ENCODE peak calls at places on chromosomes 5 and 9, in seven cellular contexts. G is CD4-positive, alpha-beta memory T cell; D is mesenchymal stem cell; W is tibial artery; S is pancreas; Q is SJSA1; T is CD4-positive, alpha-beta T cell. R is an unnamed sample.

GRCh38 chr9:34734720-34735119 is 24.8 kb upstream of the CCL21 start:
- DNase-seq in S (no peak), G (no peak), W (no peak), T (no peak), Q (no peak), D (no peak), R (no peak)

GRCh38 chr9:120416816-120417427 is 163.0 kb downstream of the CDK5RAP2 start:
- DNase-seq in D (no peak), Q (no peak), S (no peak), W (no peak), T (no peak), G (no peak), R (no peak)

GRCh38 chr5:173454381-173454763 is 126.2 kb upstream of the STC2 start:
- DNase-seq in G (no peak), D (peak; percentile 98), T (no peak), Q (peak; percentile 79), W (no peak), S (no peak), R (peak; percentile 89)

GRCh38 chr9:71685988-71686387 is 82.3 kb downstream of the CEMIP2 start:
- DNase-seq in W (no peak), Q (no peak), S (no peak), D (no peak), T (no peak), G (no peak), R (no peak)

GRCh38 chr9:71446499-71447411 is 321.6 kb downstream of the CEMIP2 start:
- DNase-seq in W (no peak), D (peak; percentile 79), G (no peak), Q (peak; percentile 49), S (peak; percentile 62), T (no peak), R (peak; percentile 48)

GRCh38 chr9:109253637-109254284 is 67.1 kb downstream of the EPB41L4B start:
- DNase-seq in Q (peak; percentile 38), D (peak; percentile 15), S (no peak), W (no peak), G (no peak), T (no peak), R (peak; percentile 59)

GRCh38 chr5:148685520-148686134 is 31.3 kb upstream of the HTR4 start:
- DNase-seq in S (no peak), T (no peak), Q (no peak), W (no peak), D (no peak), G (no peak), R (no peak)

GRCh38 chr9:132078369-132079356 is 1.0 kb downstream of the MED27 start:
- DNase-seq in D (peak; percentile 13), Q (peak; percentile 28), S (no peak), T (peak; percentile 6), G (peak; percentile 41), W (no peak), R (no peak)

GRCh38 chr5:136364307-136364706 is 1.0 kb downstream of the TRPC7 start:
- DNase-seq in Q (no peak), S (no peak), G (no peak), W (no peak), D (no peak), T (no peak), R (no peak)

GRCh38 chr5:150556106-150556505 is 48.2 kb downstream of the NDST1 start:
- DNase-seq in S (no peak), Q (no peak), T (no peak), W (no peak), G (no peak), D (no peak), R (no peak)

GRCh38 chr9:99134893-99135341 is 30.0 kb downstream of the TGFBR1 start:
- DNase-seq in Q (no peak), T (no peak), D (peak; percentile 51), G (peak; percentile 21), S (no peak), W (no peak), R (peak; percentile 24)

GRCh38 chr9:134174073-134174449 is 9.7 kb upstream of the RNU6ATAC start:
- DNase-seq in G (no peak), D (no peak), T (no peak), S (peak; percentile 38), W (no peak), Q (no peak), R (no peak)

GRCh38 chr9:2229109-2229733 is 214.1 kb downstream of the SMARCA2 start:
- DNase-seq in T (no peak), D (no peak), G (no peak), S (no peak), W (no peak), Q (no peak), R (no peak)

DNA sequence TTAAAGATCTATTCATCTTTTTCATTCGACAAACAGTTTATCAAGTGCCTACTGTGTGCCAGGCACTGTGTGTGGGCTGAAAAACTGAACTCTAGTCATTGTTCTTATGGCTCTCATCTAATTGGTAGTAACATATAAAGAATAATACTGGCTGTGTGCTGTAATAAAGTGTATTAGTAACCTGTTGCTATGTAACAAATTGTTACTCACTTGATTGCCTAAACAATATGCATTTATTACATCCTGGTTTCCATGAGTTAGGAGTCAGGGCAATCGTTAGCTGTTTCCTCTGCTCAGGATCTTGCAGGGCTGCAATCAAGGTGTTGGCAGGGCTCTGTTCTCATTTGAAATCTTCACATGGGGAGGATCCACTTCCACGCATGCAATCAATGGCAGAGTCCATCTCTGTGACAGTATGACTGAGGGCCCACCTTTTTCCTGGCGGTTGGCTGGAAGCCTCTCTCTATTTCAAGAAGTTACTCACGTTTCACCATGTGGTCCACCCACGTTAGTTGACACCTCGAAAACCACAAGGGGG is 7.1 kb upstream of the WHRN start:
- DNase-seq in Q (no peak), T (no peak), G (no peak), S (no peak), D (no peak), W (no peak), R (no peak)
- H3K27me3 ChIP-seq in Q (peaks cover 19% of the 10 kb centered on the region), T (peaks cover 5% of the 10 kb centered on the region), G (peaks cover 4% of the 10 kb centered on the region), S (no peaks in the 10 kb centered on the region), D (peaks cover 62% of the 10 kb centered on the region), W (peaks cover 43% of the 10 kb centered on the region), R (peaks cover 7% of the 10 kb centered on the region)

DNA sequence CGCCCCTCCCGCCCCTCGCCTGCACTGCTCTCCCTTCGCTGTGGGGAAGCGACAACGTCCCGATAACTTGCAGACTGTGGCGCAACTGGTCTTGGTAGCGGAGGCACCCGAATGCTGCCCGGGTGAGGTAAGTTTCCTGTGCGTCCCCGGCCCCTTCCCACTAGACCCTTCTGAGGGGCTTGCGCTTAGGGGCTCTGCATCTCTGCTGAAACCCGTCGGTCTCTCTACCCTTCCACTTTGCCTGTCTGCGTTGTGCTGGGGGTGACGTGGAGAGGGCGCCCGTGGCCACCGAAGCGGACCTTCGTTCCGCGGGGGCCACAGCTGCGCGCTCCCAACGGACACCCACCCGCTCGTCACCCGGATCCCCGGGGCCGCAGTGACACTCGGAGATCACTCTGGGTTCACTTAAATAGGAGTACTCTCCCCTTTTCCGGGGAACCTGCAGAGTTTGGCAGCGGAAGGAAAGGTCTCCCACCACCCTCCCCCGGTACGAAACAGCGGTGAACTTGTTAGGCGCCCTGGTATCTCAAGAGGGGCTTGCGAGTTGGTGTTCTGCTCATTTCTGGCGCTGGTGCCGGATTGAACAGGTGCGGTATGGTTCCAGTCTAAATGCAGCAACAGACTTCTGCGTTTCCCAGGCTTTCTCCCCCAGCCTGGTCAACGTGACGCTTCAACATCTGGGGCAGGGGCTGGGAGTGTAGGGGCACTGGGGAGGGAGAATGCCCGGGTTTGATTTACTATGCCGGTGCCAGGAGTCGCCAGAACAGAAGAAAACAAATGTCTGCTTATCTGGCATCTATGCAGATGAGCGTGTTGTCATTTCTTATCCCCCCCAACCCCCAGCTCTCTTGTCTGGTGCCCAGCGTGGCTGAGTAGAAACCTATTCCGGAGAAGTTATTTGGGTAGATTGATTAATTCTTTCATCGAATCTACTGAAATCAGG is 867 bp downstream of the PIP5K1B start:
- DNase-seq in W (peak; percentile 66), S (no peak), D (peak; percentile 33), Q (no peak), T (no peak), G (no peak), R (no peak)
- H3K27me3 ChIP-seq in W (no peaks in the 10 kb centered on the region), S (no peaks in the 10 kb centered on the region), D (peaks cover 61% of the 10 kb centered on the region), Q (peaks cover 49% of the 10 kb centered on the region), T (peaks cover 60% of the 10 kb centered on the region), G (peaks cover 5% of the 10 kb centered on the region), R (peaks cover 46% of the 10 kb centered on the region)

GRCh38 chr5:2747372-2748179 is 3.9 kb downstream of the IRX2 start:
- DNase-seq in W (no peak), D (no peak), G (no peak), S (no peak), Q (no peak), T (no peak), R (no peak)

GRCh38 chr5:2748841-2749513 is 2.5 kb downstream of the IRX2 start:
- DNase-seq in S (no peak), W (no peak), T (no peak), G (no peak), Q (no peak), D (no peak), R (no peak)

GRCh38 chr5:2749514-2750025 is 1.9 kb downstream of the IRX2 start:
- DNase-seq in W (no peak), G (no peak), Q (no peak), T (no peak), S (peak; percentile 76), D (no peak), R (no peak)

GRCh38 chr5:2746642-2747041 is 4.8 kb downstream of the IRX2 start:
- DNase-seq in T (no peak), S (no peak), G (no peak), W (no peak), D (no peak), Q (no peak), R (no peak)

DNA sequence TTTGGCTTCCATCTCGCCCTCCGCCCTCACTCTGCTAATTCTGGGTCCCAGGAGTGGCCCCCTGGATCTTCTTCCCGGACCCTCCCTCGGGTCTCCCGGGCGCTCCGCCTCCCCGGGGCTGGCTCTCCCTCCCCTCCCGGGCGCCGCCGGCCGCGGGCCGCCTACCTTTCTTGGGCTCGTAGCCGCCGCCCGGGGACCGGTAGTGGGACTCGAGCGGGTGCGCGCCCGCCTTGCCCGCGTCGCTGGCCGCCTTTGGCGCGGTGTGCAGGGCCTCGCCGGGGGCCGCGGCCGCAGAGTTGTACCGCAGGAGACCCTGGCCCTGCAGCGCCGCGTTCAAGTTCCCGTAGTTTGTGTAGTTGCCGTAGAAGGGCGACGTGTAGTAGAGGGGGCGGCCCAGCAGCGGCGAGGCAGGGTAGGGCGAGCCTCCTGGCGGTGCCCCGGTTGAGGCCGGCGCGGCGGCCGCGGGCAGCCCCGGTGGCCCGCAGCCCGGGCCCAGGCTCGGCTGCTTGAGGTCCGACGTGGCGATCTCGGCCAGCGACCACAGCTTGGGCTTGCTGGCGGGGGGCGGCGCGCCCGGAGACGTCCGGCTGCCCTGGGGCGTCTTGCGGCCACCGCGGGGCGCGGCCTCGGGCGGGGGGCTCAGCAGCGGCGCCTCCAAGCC is 3.2 kb downstream of the IRX2 start:
- DNase-seq in D (no peak), G (no peak), Q (no peak), W (no peak), T (no peak), S (no peak), R (no peak)
- H3K27me3 ChIP-seq in D (peaks cover 31% of the 10 kb centered on the region), G (no peaks in the 10 kb centered on the region), Q (no peaks in the 10 kb centered on the region), W (peaks cover 84% of the 10 kb centered on the region), T (peaks cover 70% of the 10 kb centered on the region), S (peaks cover 6% of the 10 kb centered on the region), R (peaks cover 44% of the 10 kb centered on the region)

DNA sequence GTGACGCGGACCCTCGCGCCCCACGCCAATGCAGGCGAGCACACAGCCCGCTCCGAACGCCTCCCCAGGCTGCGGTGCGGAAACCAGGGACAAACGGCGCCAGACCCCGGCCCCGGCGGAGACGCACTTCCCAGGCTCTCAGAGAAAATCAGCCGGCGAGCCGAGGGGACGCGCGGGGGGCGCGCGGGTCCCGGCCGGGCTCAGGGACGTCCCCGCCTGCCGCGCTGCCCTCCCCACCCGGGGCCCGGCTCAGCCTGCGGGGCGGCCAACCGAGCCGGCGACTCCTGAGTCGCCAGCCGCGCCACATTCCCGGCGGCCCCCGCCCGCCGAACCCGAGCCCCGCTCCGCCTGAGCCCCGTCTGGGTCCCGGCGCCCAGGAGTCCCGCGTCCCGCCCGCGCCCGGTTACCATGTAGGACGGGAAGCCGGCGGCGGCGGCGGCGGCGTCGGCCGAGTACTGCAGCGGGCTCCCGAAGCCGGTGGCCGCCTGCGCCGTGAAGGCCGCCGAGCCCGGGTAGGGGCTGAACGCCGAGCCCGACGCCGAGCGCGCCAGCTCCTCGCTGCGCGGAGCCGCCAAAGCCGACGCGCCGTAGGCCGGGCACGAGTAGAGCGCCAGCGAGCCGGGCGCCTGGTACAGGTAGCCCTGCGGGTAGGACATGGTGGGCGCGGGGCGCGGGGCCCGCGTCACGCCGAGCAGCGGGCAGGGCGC is 566 bp downstream of the IRX2 start:
- DNase-seq in D (no peak), G (no peak), W (no peak), Q (peak; percentile 72), S (peak; percentile 74), T (no peak), R (no peak)
- H3K27me3 ChIP-seq in D (peaks cover 53% of the 10 kb centered on the region), G (no peaks in the 10 kb centered on the region), W (peaks cover 93% of the 10 kb centered on the region), Q (no peaks in the 10 kb centered on the region), S (peaks cover 9% of the 10 kb centered on the region), T (peaks cover 72% of the 10 kb centered on the region), R (peaks cover 59% of the 10 kb centered on the region)

R was measured in brain microvascular endothelial cell.